ENCODE peak calls at places on chromosomes 5 and 9, in four cellular contexts. H is adrenal gland; G is adipocyte; S is CD4-positive, alpha-beta memory T cell. U is an unnamed sample.

GRCh38 chr9:72364679-72365524 is at the start of gene ZFAND5:
- DNase-seq in H (peak; percentile 99), S (peak; percentile 89), G (peak; percentile 99), U (peak; percentile 95)

GRCh38 chr5:80600943-80601693 is 31.0 kb upstream of the ANKRD34B start:
- DNase-seq in G (no peak), H (no peak), S (no peak), U (no peak)

GRCh38 chr5:58012801-58013315 is 447.0 kb downstream of the PLK2 start:
- DNase-seq in S (no peak), H (no peak), G (no peak), U (no peak)

GRCh38 chr5:10563132-10563939 is 534 bp upstream of the ANKRD33B start:
- DNase-seq in S (peak; percentile 44), G (peak; percentile 83), H (no peak), U (no peak)

GRCh38 chr9:90773593-90773992 is 28.0 kb upstream of the SYK start:
- DNase-seq in H (no peak), S (no peak), G (no peak), U (no peak)

GRCh38 chr9:20085842-20086241 is 297.0 kb upstream of the SLC24A2 start:
- DNase-seq in H (no peak), S (no peak), G (no peak), U (no peak)

GRCh38 chr9:38652486-38652885 is 32.1 kb upstream of the ANKRD18A start:
- DNase-seq in S (no peak), H (no peak), G (no peak), U (no peak)

GRCh38 chr9:70421272-70422180 is 7.1 kb upstream of the KLF9 start:
- DNase-seq in S (peak; percentile 41), H (no peak), G (peak; percentile 61), U (peak; percentile 46)

GRCh38 chr9:98986866-98987653 is 43.4 kb downstream of the COL15A1 start:
- DNase-seq in H (no peak), S (no peak), G (no peak), U (no peak)

GRCh38 chr5:126490167-126490937 is 67.1 kb downstream of the GRAMD2B start:
- DNase-seq in G (peak; percentile 81), H (no peak), S (no peak), U (no peak)

GRCh38 chr9:33510264-33511183 is 13.5 kb upstream of the ANKRD18B start:
- DNase-seq in S (peak; percentile 33), H (peak; percentile 62), G (peak; percentile 80), U (no peak)

GRCh38 chr5:43305948-43306563 is 7.2 kb downstream of the HMGCS1 start:
- DNase-seq in S (peak; percentile 50), G (peak; percentile 88), H (no peak), U (no peak)

GRCh38 chr9:107875571-107875980 is 386.0 kb upstream of the KLF4 start:
- DNase-seq in S (no peak), H (no peak), G (no peak), U (no peak)

GRCh38 chr5:160703547-160704189 is 148.3 kb downstream of the ATP10B start:
- DNase-seq in G (no peak), S (no peak), H (no peak), U (no peak)

GRCh38 chr5:91425046-91425445 is 41.9 kb upstream of the ARRDC3 start:
- DNase-seq in H (no peak), G (no peak), S (no peak), U (no peak)

GRCh38 chr5:169803077-169803981 is 166.3 kb downstream of the DOCK2 start:
- DNase-seq in S (no peak), H (peak; percentile 22), G (peak; percentile 94), U (no peak)

GRCh38 chr5:43066231-43066798 is 26.2 kb upstream of the ANXA2R start:
- DNase-seq in H (peak; percentile 69), G (peak; percentile 81), S (peak; percentile 78), U (peak; percentile 89)

GRCh38 chr9:76206821-76207220 is 187.4 kb downstream of the RFK start:
- DNase-seq in G (no peak), S (no peak), H (no peak), U (no peak)

GRCh38 chr5:41057940-41058339 is 13.2 kb downstream of the MROH2B start:
- DNase-seq in H (no peak), G (no peak), S (no peak), U (no peak)

GRCh38 chr5:159459951-159460538 is 129.8 kb upstream of the IL12B start:
- DNase-seq in S (no peak), G (peak; percentile 51), H (no peak), U (no peak)

GRCh38 chr5:83077662-83078261 is 415 bp downstream of the XRCC4 start:
- DNase-seq in H (no peak), S (no peak), G (peak; percentile 54), U (peak; percentile 51)

GRCh38 chr9:131943397-131943796 is 136.3 kb downstream of the MED27 start:
- DNase-seq in H (no peak), G (no peak), S (no peak), U (no peak)

GRCh38 chr5:60788863-60789513 is 55.1 kb downstream of the ELOVL7 start:
- DNase-seq in H (no peak), S (no peak), G (no peak), U (no peak)

GRCh38 chr5:180395540-180396274 is 42.6 kb upstream of the GFPT2 start:
- DNase-seq in S (no peak), H (no peak), G (no peak), U (no peak)

GRCh38 chr9:124133752-124134151 is 122.2 kb downstream of the LHX2 start:
- DNase-seq in S (no peak), H (no peak), G (peak; percentile 27), U (no peak)

GRCh38 chr5:173324115-173325001 is 3.9 kb downstream of the STC2 start:
- DNase-seq in S (no peak), H (peak; percentile 59), G (peak; percentile 87), U (no peak)

GRCh38 chr5:141359790-141360426 is at the start of gene PCDHGB2:
- DNase-seq in G (peak; percentile 37), H (no peak), S (no peak), U (no peak)

GRCh38 chr9:86242012-86242411 is 17.4 kb downstream of the C9orf153 start:
- DNase-seq in S (no peak), H (no peak), G (no peak), U (no peak)

GRCh38 chr9:125214186-125214585 is 13.8 kb downstream of the RABEPK start:
- DNase-seq in S (no peak), G (no peak), H (no peak), U (no peak)

GRCh38 chr9:16368425-16369087 is 501.9 kb downstream of the BNC2 start:
- DNase-seq in S (no peak), H (no peak), G (peak; percentile 16), U (no peak)

GRCh38 chr9:133836818-133837217 is 98.7 kb upstream of the SARDH start:
- DNase-seq in H (no peak), S (no peak), G (no peak), U (no peak)

GRCh38 chr5:57495285-57495684 is 12.7 kb upstream of the ACTBL2 start:
- DNase-seq in S (peak; percentile 20), H (no peak), G (peak; percentile 15), U (no peak)

GRCh38 chr9:78029601-78030552 is 1.7 kb downstream of the GNAQ start:
- DNase-seq in S (peak; percentile 47), G (peak; percentile 65), H (peak; percentile 22), U (peak; percentile 33)

GRCh38 chr9:97873877-97874276 is 20.9 kb downstream of the FOXE1 start:
- DNase-seq in H (no peak), G (no peak), S (no peak), U (no peak)

GRCh38 chr5:85484982-85485574 is 1100.4 kb upstream of the EDIL3 start:
- DNase-seq in G (no peak), H (no peak), S (no peak), U (no peak)

GRCh38 chr5:149294872-149295829 is 23.5 kb downstream of the AFAP1L1 start:
- DNase-seq in S (no peak), H (no peak), G (no peak), U (no peak)

GRCh38 chr9:136482793-136483588 is at the start of gene SEC16A:
- DNase-seq in H (peak; percentile 99), G (peak; percentile 100), S (peak; percentile 98), U (peak; percentile 99)
- H3K36me3 ChIP-seq in H (peaks cover 3% of the 10 kb centered on the region), G (no peaks in the 10 kb centered on the region), S (peaks cover 2% of the 10 kb centered on the region), U (no peaks in the 10 kb centered on the region)

GRCh38 chr5:145889611-145890010 is 16.8 kb upstream of the GRXCR2 start:
- DNase-seq in G (no peak), S (no peak), H (no peak), U (no peak)
- H3K4me3 ChIP-seq in G (no peak overlapping the region), S (no peak overlapping the region), H (no peak overlapping the region), U (no peak overlapping the region)

DNA sequence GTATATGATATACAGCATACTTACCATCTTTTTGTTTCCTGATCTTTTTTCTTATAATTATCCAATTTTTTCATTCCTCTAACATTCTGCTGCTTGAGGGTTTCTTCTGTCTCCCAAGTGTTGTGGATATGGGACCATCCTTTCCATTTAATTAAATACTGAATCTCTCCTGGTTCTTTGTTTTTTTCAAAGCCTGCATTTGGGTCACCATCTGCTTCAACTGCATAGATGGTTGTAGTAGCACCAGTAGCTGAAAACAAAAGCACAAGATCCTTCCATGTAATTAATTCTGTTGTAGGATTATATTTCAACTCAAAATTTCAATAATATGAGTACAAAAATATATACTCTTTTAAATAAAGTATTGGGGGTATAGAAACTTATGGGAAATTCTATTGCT is 29.4 kb downstream of the CHD1 start:
- DNase-seq in H (no peak), G (no peak), S (no peak), U (no peak)
- H3K36me3 ChIP-seq in H (peaks cover 72% of the 10 kb centered on the region), G (peaks cover 96% of the 10 kb centered on the region), S (peaks cover 78% of the 10 kb centered on the region), U (peaks cover 57% of the 10 kb centered on the region)

GRCh38 chr5:121086671-121087070 is 622.6 kb downstream of the PRR16 start:
- DNase-seq in G (peak; percentile 21), S (no peak), H (no peak), U (no peak)
- H3K4me3 ChIP-seq in G (no peak overlapping the region), S (no peak overlapping the region), H (no peak overlapping the region), U (no peak overlapping the region)

U was measured in CD8-positive, alpha-beta T cell.